ENCODE peak calls at places on chromosomes 12 and 14, in nine cellular contexts. M is cerebellum; S is activated T-cell treated with anti-CD3 and anti-CD28 coated beads, Interleukin-2, amount 50 U/mL, for 1 hour; L is stimulated activated CD4-positive, alpha-beta T cell treated with anti-CD3 and anti-CD28 coated beads, Interleukin-12 subunit alpha, Interleukin-12 subunit beta, amount 100 ng/mL, for 4 hours; R is activated CD4-positive, alpha-beta T cell treated with anti-CD3 and anti-CD28 coated beads, Interleukin-2, amount 10 ng/mL, durations not matched to agents 24 days and 14 days; O is foreskin fibroblast; A is fibroblast of villous mesenchyme; X is effector CD4-positive, alpha-beta T cell; P is SW480. J is an unnamed sample.
A peak's percentile ranks its signal among the peaks of the same experiment; 100 is the strongest.

GRCh38 chr12:32698285-32698684 is 19.2 kb downstream of the DNM1L start:
- DNase-seq in A (peak; percentile 1), P (no peak), R (no peak), S (no peak), X (no peak), M (no peak), L (no peak), O (no peak), J (no peak)

GRCh38 chr12:117875652-117876491 is 92.9 kb downstream of the KSR2 start:
- DNase-seq in L (no peak), O (no peak), M (peak; percentile 48), X (peak; percentile 51), R (peak; percentile 65), S (peak; percentile 45), P (no peak), A (peak; percentile 5), J (peak; percentile 30)

GRCh38 chr12:49616533-49617219 is 6.7 kb upstream of the PRPF40B start:
- DNase-seq in R (no peak), M (no peak), L (no peak), X (no peak), P (no peak), S (no peak), O (no peak), A (no peak), J (no peak)

GRCh38 chr12:115349711-115350110 is 665.7 kb upstream of the TBX3 start:
- DNase-seq in S (no peak), L (no peak), O (no peak), X (no peak), P (no peak), R (no peak), M (no peak), A (no peak), J (no peak)

GRCh38 chr12:119809023-119809422 is 68.1 kb downstream of the CIT start:
- DNase-seq in M (no peak), S (no peak), X (no peak), A (no peak), R (no peak), O (no peak), L (no peak), P (peak; percentile 6), J (no peak)

GRCh38 chr14:102314242-102315011 is 5.1 kb upstream of the ZNF839 start:
- DNase-seq in S (peak; percentile 83), M (peak; percentile 84), A (peak; percentile 83), L (peak; percentile 80), O (peak; percentile 76), P (peak; percentile 86), X (peak; percentile 73), R (peak; percentile 95), J (peak; percentile 80)

GRCh38 chr14:59919582-59920377 is at the start of gene LRRC9:
- DNase-seq in A (peak; percentile 7), X (no peak), L (peak; percentile 2), R (no peak), O (no peak), P (no peak), M (peak; percentile 79), S (peak; percentile 41), J (no peak)

GRCh38 chr14:90756755-90757345 is 59.4 kb downstream of the TTC7B start:
- DNase-seq in L (no peak), P (no peak), A (no peak), R (no peak), O (no peak), M (no peak), S (no peak), X (no peak), J (no peak)

GRCh38 chr12:23949212-23950010 is at the start of gene SOX5:
- DNase-seq in A (peak; percentile 54), P (peak; percentile 73), M (peak; percentile 2), S (no peak), O (no peak), R (no peak), X (no peak), L (no peak), J (no peak)

GRCh38 chr14:92718659-92719058 is 29.8 kb downstream of the LGMN start:
- DNase-seq in M (no peak), R (no peak), A (no peak), O (no peak), L (no peak), P (no peak), X (no peak), S (no peak), J (no peak)

J was measured in GM12891.